ENCODE peak calls at places on chromosomes 1 and 21, in five cellular contexts. H, W, Q, T and A are unnamed samples. For H3K36me3, the result is how much of the 10 kb centered on the place peaks cover.

GRCh38 chr1:98256700-98257099 is 335.9 kb upstream of the DPYD start:
- DNase-seq in H (no peak), W (no peak), Q (no peak), T (no peak), A (no peak)

GRCh38 chr1:109762821-109763645 is 690 bp downstream of the EPS8L3 start:
- DNase-seq in H (no peak), W (peak), Q (peak), T (no peak), A (no peak)

GRCh38 chr1:55005351-55006140 is 6.8 kb downstream of the BSND start:
- DNase-seq in H (no peak), W (no peak), Q (no peak), T (no peak), A (no peak)

GRCh38 chr1:44630116-44630515 is 44.2 kb downstream of the TMEM53 start:
- DNase-seq in H (no peak), W (no peak), Q (no peak), T (no peak), A (no peak)

GRCh38 chr1:55214214-55214902 is 806 bp downstream of the USP24 start:
- DNase-seq in H (peak), W (peak), Q (peak), T (peak), A (peak)

GRCh38 chr1:233440952-233441401 is 113.5 kb downstream of the MAP3K21 start:
- DNase-seq in H (peak), W (no peak), Q (peak), T (peak), A (no peak)

GRCh38 chr1:5914676-5915285 is 77.4 kb downstream of the NPHP4 start:
- DNase-seq in H (no peak), W (no peak), Q (no peak), T (no peak), A (no peak)

GRCh38 chr1:176174108-176174507 is 33.0 kb downstream of the COP1 start:
- DNase-seq in H (no peak), W (no peak), Q (no peak), T (no peak), A (no peak)

GRCh38 chr1:244876228-244876910 is 12.0 kb upstream of the HNRNPU start:
- DNase-seq in H (no peak), W (no peak), Q (no peak), T (no peak), A (no peak)

GRCh38 chr21:39472211-39472610 is 20.4 kb downstream of the SH3BGR start:
- DNase-seq in H (no peak), W (no peak), Q (no peak), T (no peak), A (no peak)

GRCh38 chr1:100597069-100597741 is 59.3 kb downstream of the GPR88 start:
- DNase-seq in H (no peak), W (no peak), Q (no peak), T (no peak), A (no peak)

GRCh38 chr1:178513278-178513983 is 522 bp downstream of the TEX35 start:
- DNase-seq in H (no peak), W (no peak), Q (no peak), T (no peak), A (no peak)

GRCh38 chr21:26405735-26406361 is 167.2 kb downstream of the CYYR1 start:
- DNase-seq in H (peak), W (no peak), Q (no peak), T (no peak), A (no peak)

GRCh38 chr1:219567341-219567947 is 45.5 kb downstream of the ZC3H11B start:
- DNase-seq in H (no peak), W (no peak), Q (no peak), T (no peak), A (no peak)

GRCh38 chr1:154551474-154551873 is 7.0 kb downstream of the UBE2Q1 start:
- DNase-seq in H (no peak), W (no peak), Q (no peak), T (no peak), A (no peak)

GRCh38 chr1:56531624-56532358 is 47.6 kb downstream of the PLPP3 start:
- DNase-seq in H (no peak), W (no peak), Q (no peak), T (no peak), A (no peak)

GRCh38 chr21:42474043-42474831 is 21.8 kb downstream of the RSPH1 start:
- DNase-seq in H (no peak), W (no peak), Q (no peak), T (peak), A (no peak)

GRCh38 chr21:27545754-27546349 is 579.0 kb upstream of the ADAMTS5 start:
- DNase-seq in H (no peak), W (no peak), Q (no peak), T (no peak), A (no peak)

GRCh38 chr1:207962716-207963428 is 51.9 kb upstream of the CD34 start:
- DNase-seq in H (peak), W (peak), Q (no peak), T (peak), A (peak)

GRCh38 chr1:30123896-30124295 is 599.5 kb downstream of the MATN1 start:
- DNase-seq in H (no peak), W (no peak), Q (peak), T (no peak), A (no peak)

GRCh38 chr1:155379180-155379876 is 58.6 kb downstream of the RUSC1 start:
- DNase-seq in H (no peak), W (no peak), Q (no peak), T (no peak), A (no peak)

GRCh38 chr1:121458291-121459048 is 273.7 kb downstream of the SRGAP2C start:
- DNase-seq in H (no peak), W (no peak), Q (no peak), T (no peak), A (no peak)
- H3K4me3 ChIP-seq in H (no peak), W (no peak), Q (no peak), T (no peak), A (no peak)

GRCh38 chr1:200038645-200038986 is 11.1 kb downstream of the NR5A2 start:
- DNase-seq in H (no peak), W (no peak), Q (no peak), T (no peak), A (no peak)

GRCh38 chr1:200040516-200041138 is 13.1 kb downstream of the NR5A2 start:
- DNase-seq in H (no peak), W (no peak), Q (no peak), T (no peak), A (no peak)

GRCh38 chr1:200039849-200040479 is 12.5 kb downstream of the NR5A2 start:
- DNase-seq in H (no peak), W (no peak), Q (no peak), T (no peak), A (no peak)

GRCh38 chr1:200037904-200038644 is 10.6 kb downstream of the NR5A2 start:
- DNase-seq in H (no peak), W (no peak), Q (no peak), T (no peak), A (no peak)

DNA sequence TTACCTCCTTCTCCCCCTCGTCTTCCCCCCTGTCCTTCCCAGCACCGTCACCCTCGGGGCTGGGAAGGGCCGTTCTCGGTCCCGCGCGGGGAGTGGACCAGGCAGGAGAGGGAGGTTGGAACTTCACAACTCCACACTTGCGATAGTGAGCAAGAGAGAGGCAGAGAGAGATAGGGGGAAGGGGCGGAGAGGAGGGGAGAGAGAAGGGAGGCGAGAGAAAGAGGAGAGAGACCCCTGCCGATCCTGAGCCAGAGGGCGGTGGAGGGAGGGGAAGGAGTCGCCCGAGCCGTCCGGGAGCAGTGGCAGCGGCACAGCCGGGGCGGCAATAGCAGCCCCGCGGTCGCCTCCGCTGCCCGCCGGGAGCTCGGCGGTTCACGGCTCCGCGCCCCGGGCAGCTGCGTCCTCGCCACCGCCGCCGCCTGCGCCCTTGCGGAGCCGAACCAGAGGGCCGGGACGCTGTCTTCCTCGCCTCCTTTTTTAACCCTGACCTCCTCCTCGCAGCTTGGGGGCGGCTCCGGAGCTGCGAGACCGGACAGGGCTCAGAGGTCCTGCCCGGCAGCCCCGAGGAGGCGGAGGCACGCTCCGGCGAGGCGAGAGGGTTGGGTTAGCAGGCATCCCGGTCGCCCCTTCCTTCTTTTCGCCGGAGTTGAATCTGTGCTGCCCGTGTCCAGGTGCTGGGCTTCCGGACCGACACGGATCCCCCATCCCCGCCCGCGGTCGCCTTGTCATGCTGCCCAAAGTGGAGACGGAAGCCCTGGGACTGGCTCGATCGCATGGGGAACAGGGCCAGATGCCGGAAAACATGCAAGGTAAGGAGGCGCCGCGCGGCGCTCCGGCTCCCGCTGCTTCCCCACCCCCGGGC is 11.7 kb downstream of the NR5A2 start:
- DNase-seq in H (peak), W (no peak), Q (no peak), T (no peak), A (no peak)
- TF ChIP-seq POLR2A in H (no peak), W (no peak), Q (no peak), T (no peak), A (no peak)

GRCh38 chr1:236819856-236820255 is 24.8 kb downstream of the MTR start:
- DNase-seq in H (no peak), W (no peak), Q (no peak), T (no peak), A (peak)
- H3K36me3 ChIP-seq in H (under half), W (under half), Q (half or more), T (under half), A (half or more)

DNA sequence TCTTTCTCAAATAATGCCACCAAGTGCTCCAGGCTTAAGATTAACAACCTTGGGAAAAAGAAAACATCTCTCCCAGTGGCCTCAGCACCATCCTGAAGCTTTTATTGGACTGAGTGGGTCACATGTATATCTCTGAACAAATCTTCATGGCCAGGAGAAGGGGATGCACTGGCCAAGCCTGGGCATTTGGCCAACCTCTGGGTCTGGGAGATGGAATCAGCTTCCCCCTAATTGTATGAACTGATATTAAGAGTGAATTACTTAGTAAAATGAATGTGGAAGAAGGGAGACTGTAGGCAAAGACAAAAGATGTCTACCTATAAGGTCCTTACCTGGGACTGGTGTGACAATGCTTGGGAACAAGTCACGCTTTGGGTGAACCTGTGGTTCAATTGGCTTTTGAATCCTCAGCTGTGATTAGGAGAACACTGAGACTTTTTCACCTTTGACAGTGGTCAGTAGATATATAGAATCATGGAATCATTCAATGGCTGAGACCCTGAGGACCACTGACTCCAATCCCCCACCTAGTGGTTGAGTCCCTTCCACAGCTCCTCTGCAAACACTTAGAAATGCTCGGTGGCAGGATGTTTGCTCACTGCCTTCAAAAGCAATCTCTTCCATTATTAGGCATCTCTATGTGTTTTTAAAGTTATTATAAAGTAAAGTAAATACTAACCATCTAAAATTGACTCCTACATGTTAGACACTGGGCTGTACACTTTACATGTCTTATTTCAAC is 102.6 kb upstream of the ATP1A1 start:
- DNase-seq in H (no peak), W (no peak), Q (no peak), T (no peak), A (no peak)
- H3K4me3 ChIP-seq in H (no peak), W (no peak), Q (no peak), T (no peak), A (no peak)

DNA sequence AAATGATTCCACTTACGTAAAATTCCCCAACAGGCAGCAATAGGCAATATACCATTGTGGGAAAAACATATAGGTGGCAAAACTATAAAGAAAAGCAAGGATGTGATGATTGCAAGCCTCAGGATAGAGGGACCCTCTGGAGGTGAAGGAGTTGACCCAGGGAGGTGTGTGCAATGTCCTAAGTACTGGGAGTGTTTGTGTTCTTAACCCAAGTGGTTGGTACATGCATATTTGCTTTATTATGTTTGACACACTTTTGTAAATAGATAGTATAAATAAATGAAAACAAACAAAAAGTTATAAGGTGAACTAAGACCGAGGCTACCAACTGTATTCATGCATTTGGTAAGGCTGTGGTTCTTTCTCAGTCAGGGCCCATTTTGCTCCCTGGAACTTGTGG is 7.5 kb downstream of the MX1 start:
- DNase-seq in H (no peak), W (no peak), Q (no peak), T (no peak), A (no peak)
- TF ChIP-seq POLR2A in H (no peak), W (no peak), Q (no peak), T (no peak), A (no peak)